ENCODE peak calls at places on chromosomes 6 and 20, in eight cellular contexts. Z is HCT116; G is cardiac fibroblast; F is GM23338; B is SIG-M5; T is T-helper 9 cell; X is CD4-positive, alpha-beta T cell; Y is iPS DF 6.9. A is an unnamed sample.

GRCh38 chr6:155050311-155050710 is 55.2 kb downstream of the TIAM2 start:
- DNase-seq in Z (no peak), G (no peak), F (no peak), B (no peak), T (no peak), X (no peak), Y (no peak), A (no peak)

GRCh38 chr20:46118481-46119020 is 437 bp downstream of the CD40 start:
- DNase-seq in Z (no peak), G (peak; percentile 23), F (peak; percentile 81), B (no peak), T (no peak), X (no peak), Y (no peak), A (no peak)

GRCh38 chr6:100176321-100176950 is 182.4 kb upstream of the MCHR2 start:
- DNase-seq in Z (peak; percentile 8), G (peak; percentile 69), F (peak; percentile 57), B (no peak), T (no peak), X (no peak), Y (no peak), A (peak; percentile 31)

GRCh38 chr6:43828711-43829110 is 58.7 kb downstream of the VEGFA start:
- DNase-seq in Z (peak; percentile 28), G (no peak), F (peak; percentile 85), B (no peak), T (no peak), X (no peak), Y (no peak), A (no peak)

GRCh38 chr6:6764764-6765434 is 176.4 kb downstream of the LY86 start:
- DNase-seq in Z (no peak), G (no peak), F (no peak), B (no peak), T (no peak), X (no peak), Y (no peak), A (no peak)

GRCh38 chr6:109449789-109450673 is 5.5 kb downstream of the MICAL1 start:
- DNase-seq in Z (no peak), G (no peak), F (no peak), B (no peak), T (no peak), X (no peak), Y (no peak), A (no peak)

GRCh38 chr20:760751-761417 is 7.4 kb downstream of the SLC52A3 start:
- DNase-seq in Z (peak; percentile 47), G (peak; percentile 18), F (peak; percentile 79), B (no peak), T (peak; percentile 5), X (peak; percentile 13), Y (peak; percentile 64), A (peak; percentile 39)

GRCh38 chr20:33783818-33784217 is 27.3 kb upstream of the CHMP4B start:
- DNase-seq in Z (no peak), G (no peak), F (no peak), B (no peak), T (no peak), X (no peak), Y (no peak), A (no peak)

GRCh38 chr20:41052742-41053419 is 24.3 kb downstream of the TOP1 start:
- DNase-seq in Z (no peak), G (peak; percentile 92), F (peak; percentile 32), B (no peak), T (no peak), X (no peak), Y (no peak), A (peak; percentile 59)

GRCh38 chr6:1618305-1619105 is 8.8 kb downstream of the FOXC1 start:
- DNase-seq in Z (no peak), G (no peak), F (peak; percentile 39), B (no peak), T (no peak), X (no peak), Y (no peak), A (no peak)

GRCh38 chr20:6122873-6123649 is at the start of gene FERMT1:
- DNase-seq in Z (peak; percentile 78), G (peak; percentile 73), F (peak; percentile 78), B (no peak), T (no peak), X (no peak), Y (no peak), A (peak; percentile 75)

GRCh38 chr6:107202876-107203468 is 87.7 kb upstream of the BEND3 start:
- DNase-seq in Z (no peak), G (no peak), F (no peak), B (no peak), T (no peak), X (no peak), Y (no peak), A (no peak)

GRCh38 chr6:22413681-22414305 is 117.0 kb upstream of the PRL start:
- DNase-seq in Z (no peak), G (peak; percentile 13), F (peak; percentile 8), B (no peak), T (no peak), X (no peak), Y (no peak), A (peak; percentile 29)

GRCh38 chr6:38806271-38806670 is 91.2 kb downstream of the DNAH8 start:
- DNase-seq in Z (no peak), G (no peak), F (peak; percentile 29), B (no peak), T (no peak), X (no peak), Y (no peak), A (no peak)

GRCh38 chr20:38835792-38836191 is 30.3 kb downstream of the PPP1R16B start:
- DNase-seq in Z (no peak), G (no peak), F (no peak), B (no peak), T (no peak), X (no peak), Y (no peak), A (no peak)

GRCh38 chr20:32672315-32672981 is 1.3 kb downstream of the C20orf203 start:
- DNase-seq in Z (no peak), G (no peak), F (peak; percentile 32), B (peak; percentile 68), T (no peak), X (no peak), Y (no peak), A (no peak)

GRCh38 chr6:92688328-92688727 is 731.0 kb downstream of the EPHA7 start:
- DNase-seq in Z (no peak), G (no peak), F (no peak), B (no peak), T (no peak), X (no peak), Y (no peak), A (no peak)

GRCh38 chr6:168887621-168888020 is 366.0 kb downstream of the THBS2 start:
- DNase-seq in Z (no peak), G (no peak), F (no peak), B (no peak), T (no peak), X (no peak), Y (no peak), A (no peak)

GRCh38 chr6:170289971-170290305 is 940 bp downstream of the DLL1 start:
- DNase-seq in Z (no peak), G (no peak), F (no peak), B (no peak), T (no peak), X (no peak), Y (no peak), A (no peak)

GRCh38 chr6:52227495-52227894 is 16.8 kb downstream of the IL17F start:
- DNase-seq in Z (no peak), G (no peak), F (no peak), B (no peak), T (no peak), X (no peak), Y (no peak), A (no peak)

GRCh38 chr6:50657513-50657912 is 55.8 kb upstream of the TFAP2D start:
- DNase-seq in Z (no peak), G (no peak), F (no peak), B (no peak), T (no peak), X (no peak), Y (no peak), A (no peak)

GRCh38 chr20:49597825-49598395 is 30.0 kb upstream of the PTGIS start:
- DNase-seq in Z (no peak), G (no peak), F (no peak), B (no peak), T (no peak), X (no peak), Y (no peak), A (no peak)

GRCh38 chr20:22227301-22227700 is 357.1 kb downstream of the FOXA2 start:
- DNase-seq in Z (no peak), G (no peak), F (no peak), B (no peak), T (no peak), X (no peak), Y (no peak), A (no peak)

GRCh38 chr20:1965520-1966278 is 28.2 kb downstream of the PDYN start:
- DNase-seq in Z (peak; percentile 62), G (peak; percentile 68), F (peak; percentile 90), B (no peak), T (peak; percentile 66), X (peak; percentile 64), Y (peak; percentile 72), A (peak; percentile 75)

GRCh38 chr20:2010533-2010932 is 16.7 kb upstream of the PDYN start:
- DNase-seq in Z (no peak), G (no peak), F (no peak), B (no peak), T (no peak), X (no peak), Y (no peak), A (no peak)

GRCh38 chr6:12024715-12025434 is 12.8 kb downstream of the HIVEP1 start:
- DNase-seq in Z (no peak), G (peak; percentile 49), F (no peak), B (no peak), T (no peak), X (no peak), Y (no peak), A (peak; percentile 62)

GRCh38 chr6:161373905-161374451 is 100.1 kb upstream of the AGPAT4 start:
- DNase-seq in Z (no peak), G (peak; percentile 69), F (peak; percentile 89), B (no peak), T (peak; percentile 61), X (peak; percentile 49), Y (no peak), A (peak; percentile 71)

GRCh38 chr6:10363911-10364310 is 51.0 kb downstream of the TFAP2A start:
- DNase-seq in Z (no peak), G (no peak), F (no peak), B (no peak), T (no peak), X (no peak), Y (no peak), A (no peak)

GRCh38 chr6:45310118-45310788 is 17.9 kb upstream of the RUNX2 start:
- DNase-seq in Z (no peak), G (no peak), F (peak; percentile 51), B (no peak), T (peak; percentile 3), X (peak; percentile 24), Y (no peak), A (no peak)

GRCh38 chr6:129695373-129696027 is 14.5 kb downstream of the ARHGAP18 start:
- DNase-seq in Z (no peak), G (no peak), F (no peak), B (no peak), T (no peak), X (no peak), Y (no peak), A (no peak)

GRCh38 chr6:31826793-31827285 is 699 bp upstream of the HSPA1B start:
- DNase-seq in Z (no peak), G (peak; percentile 97), F (peak; percentile 83), B (no peak), T (no peak), X (peak; percentile 32), Y (no peak), A (peak; percentile 83)

A was measured in AG08395.